ENCODE peak calls at places on chromosomes 13 and 19, in four cellular contexts. I, V, B and A are unnamed samples.

GRCh38 chr13:39107484-39108040 is 69.3 kb downstream of the NHLRC3 start:
- DNase-seq in I (no peak), V (no peak), B (no peak), A (no peak)

GRCh38 chr13:50340566-50341287 is 325.5 kb downstream of the KCNRG start:
- DNase-seq in I (no peak), V (no peak), B (no peak), A (no peak)

GRCh38 chr13:20847298-20847697 is 55.2 kb downstream of the XPO4 start:
- DNase-seq in I (no peak), B (no peak), V (no peak), A (no peak)

GRCh38 chr13:36345438-36346221 is 564 bp downstream of the SPART start:
- DNase-seq in I (peak; percentile 40), B (peak; percentile 33), V (peak; percentile 48), A (peak; percentile 92)

GRCh38 chr13:48526269-48526668 is 6.6 kb downstream of the RCBTB2 start:
- DNase-seq in I (no peak), B (no peak), V (no peak), A (no peak)

GRCh38 chr19:29129148-29129547 is 83.8 kb downstream of the UQCRFS1 start:
- DNase-seq in V (no peak), B (no peak), I (no peak), A (no peak)

GRCh38 chr19:12800344-12800732 is 1.3 kb downstream of the PRDX2 start:
- DNase-seq in I (no peak), B (no peak), V (no peak), A (no peak)

GRCh38 chr13:91468301-91468700 is 69.9 kb downstream of the GPC5 start:
- DNase-seq in I (no peak), V (no peak), B (no peak), A (no peak)

GRCh38 chr13:32828711-32829110 is 187.5 kb upstream of the KL start:
- DNase-seq in V (no peak), B (no peak), I (no peak), A (no peak)

GRCh38 chr13:46332772-46333171 is 54.3 kb downstream of the RUBCNL start:
- DNase-seq in I (no peak), B (no peak), V (no peak), A (no peak)

GRCh38 chr19:10861118-10861651 is 10.2 kb upstream of the CARM1 start:
- DNase-seq in B (no peak), I (no peak), V (peak; percentile 42), A (no peak)

GRCh38 chr19:46346821-46347571 is at the start of gene PPP5C:
- DNase-seq in V (peak; percentile 87), I (peak; percentile 58), B (peak; percentile 78), A (peak; percentile 98)

GRCh38 chr13:105918842-105919741 is 616.4 kb downstream of the EFNB2 start:
- DNase-seq in B (no peak), I (no peak), V (no peak), A (peak; percentile 76)

GRCh38 chr19:15529774-15530372 is 21.5 kb downstream of the CYP4F22 start:
- DNase-seq in I (no peak), B (no peak), V (no peak), A (peak; percentile 13)

GRCh38 chr19:30044273-30045259 is 102.5 kb downstream of the URI1 start:
- DNase-seq in B (no peak), V (no peak), I (no peak), A (no peak)

GRCh38 chr19:35673121-35673804 is 6.9 kb downstream of the UPK1A start:
- DNase-seq in I (no peak), B (no peak), V (peak; percentile 51), A (peak; percentile 59)

GRCh38 chr19:39194832-39195542 is 1.8 kb upstream of the NCCRP1 start:
- DNase-seq in V (no peak), B (no peak), I (no peak), A (no peak)

GRCh38 chr19:34364830-34365462 is at the start of gene GPI:
- DNase-seq in B (peak; percentile 65), V (peak; percentile 66), I (no peak), A (peak; percentile 33)

GRCh38 chr13:42707003-42707402 is 74.4 kb upstream of the FAM216B start:
- DNase-seq in I (no peak), B (no peak), V (no peak), A (peak; percentile 41)

GRCh38 chr13:76667551-76667950 is 218.7 kb downstream of the KCTD12 start:
- DNase-seq in I (no peak), V (no peak), B (no peak), A (peak; percentile 82)

GRCh38 chr13:42925626-42926025 is 66.4 kb downstream of the EPSTI1 start:
- DNase-seq in I (no peak), V (no peak), B (no peak), A (no peak)

GRCh38 chr19:11242864-11243797 is 3.7 kb downstream of the ANGPTL8 start:
- DNase-seq in I (peak; percentile 76), B (peak; percentile 88), V (peak; percentile 80), A (peak; percentile 91)

GRCh38 chr19:5559804-5560133 is 8.0 kb downstream of the TINCR start:
- DNase-seq in B (no peak), I (no peak), V (no peak), A (no peak)

GRCh38 chr19:6056801-6057650 is 53.3 kb downstream of the RFX2 start:
- DNase-seq in V (no peak), B (no peak), I (peak; percentile 84), A (peak; percentile 94)

GRCh38 chr13:41005709-41006108 is 13.4 kb downstream of the ELF1 start:
- DNase-seq in B (no peak), I (no peak), V (no peak), A (no peak)

GRCh38 chr13:108154421-108154858 is 60.9 kb downstream of the LIG4 start:
- DNase-seq in B (no peak), I (no peak), V (no peak), A (no peak)

GRCh38 chr13:101903890-101904289 is 451.4 kb downstream of the ITGBL1 start:
- DNase-seq in I (no peak), B (no peak), V (no peak), A (no peak)

GRCh38 chr19:36986131-36986530 is 70.0 kb downstream of the ZNF568 start:
- DNase-seq in B (no peak), V (no peak), I (no peak), A (no peak)

GRCh38 chr19:4080473-4080872 is 13.8 kb upstream of the ZBTB7A start:
- DNase-seq in B (no peak), V (no peak), I (no peak), A (no peak)

GRCh38 chr13:41452462-41452861 is 4.9 kb upstream of the RGCC start:
- DNase-seq in I (no peak), V (peak; percentile 13), B (no peak), A (no peak)

GRCh38 chr13:108176685-108177274 is 38.6 kb downstream of the LIG4 start:
- DNase-seq in I (no peak), B (peak; percentile 66), V (peak; percentile 54), A (no peak)

GRCh38 chr19:9431475-9431874 is 3.9 kb downstream of the ZNF266 start:
- DNase-seq in B (no peak), V (peak; percentile 39), I (no peak), A (no peak)

GRCh38 chr13:46858163-46858562 is 38.7 kb downstream of the HTR2A start:
- DNase-seq in V (no peak), I (no peak), B (no peak), A (no peak)

GRCh38 chr19:33248553-33248953 is 22.9 kb upstream of the SLC7A10 start:
- DNase-seq in V (no peak), I (no peak), B (no peak), A (no peak)

GRCh38 chr19:41588497-41589209 is 12.7 kb downstream of the CEACAM21 start:
- DNase-seq in V (peak; percentile 42), I (no peak), B (no peak), A (peak; percentile 61)

GRCh38 chr19:48506138-48506733 is 5.4 kb downstream of the LMTK3 start:
- DNase-seq in B (no peak), V (peak; percentile 54), I (no peak), A (peak; percentile 54)

GRCh38 chr19:19403373-19403901 is 2.0 kb upstream of the GATAD2A start:
- DNase-seq in B (no peak), I (no peak), V (no peak), A (peak; percentile 48)

GRCh38 chr13:42594577-42595571 is 20.9 kb downstream of the TNFSF11 start:
- DNase-seq in I (no peak), V (peak; percentile 69), B (peak; percentile 27), A (peak; percentile 87)

GRCh38 chr19:40799558-40800338 is 757 bp downstream of the EGLN2 start:
- DNase-seq in V (peak; percentile 33), I (no peak), B (no peak), A (peak; percentile 65)